ENCODE peak calls at places on chromosomes 6 and 20, in five cellular contexts. L, F, N, Y and V are unnamed samples.

GRCh38 chr6:16481680-16482079 is 243.3 kb downstream of the GMPR start:
- DNase-seq in L (no peak), N (no peak), Y (peak; percentile 47), F (no peak), V (no peak)

GRCh38 chr6:166244353-166245045 is 63.7 kb downstream of the PRR18 start:
- DNase-seq in Y (no peak), F (no peak), L (no peak), N (no peak), V (no peak)

GRCh38 chr6:10276106-10276505 is 138.8 kb downstream of the TFAP2A start:
- DNase-seq in Y (no peak), F (no peak), L (no peak), N (no peak), V (no peak)

GRCh38 chr6:146183831-146184230 is 155.0 kb downstream of the GRM1 start:
- DNase-seq in L (no peak), F (no peak), Y (no peak), N (no peak), V (no peak)

GRCh38 chr20:53981752-53982437 is 88.5 kb downstream of the BCAS1 start:
- DNase-seq in F (no peak), N (no peak), L (no peak), Y (no peak), V (no peak)

GRCh38 chr20:8646716-8647115 is 422.2 kb upstream of the PLCB4 start:
- DNase-seq in Y (no peak), L (no peak), F (no peak), N (no peak), V (no peak)

GRCh38 chr20:62983210-62983609 is 23.6 kb downstream of the BHLHE23 start:
- DNase-seq in L (no peak), F (no peak), N (no peak), Y (no peak), V (no peak)

GRCh38 chr6:118353564-118353963 is 194.5 kb upstream of the PLN start:
- DNase-seq in F (no peak), L (no peak), N (no peak), Y (no peak), V (no peak)

GRCh38 chr20:43752561-43753301 is 25.9 kb upstream of the GTSF1L start:
- DNase-seq in Y (peak; percentile 10), F (no peak), N (no peak), L (no peak), V (no peak)

GRCh38 chr6:108091288-108091687 is 16.7 kb upstream of the OSTM1 start:
- DNase-seq in Y (no peak), L (no peak), F (no peak), N (no peak), V (no peak)

GRCh38 chr20:25223765-25224720 is 23.8 kb upstream of the PYGB start:
- DNase-seq in N (no peak), F (no peak), L (no peak), Y (no peak), V (no peak)

GRCh38 chr6:15987569-15987968 is 141.3 kb upstream of the MYLIP start:
- DNase-seq in F (no peak), Y (no peak), L (no peak), N (no peak), V (no peak)

GRCh38 chr6:69985180-69985579 is 118.8 kb downstream of the COL19A1 start:
- DNase-seq in F (no peak), N (no peak), L (no peak), Y (no peak), V (no peak)

GRCh38 chr6:87436435-87436834 is 28.7 kb downstream of the CFAP206 start:
- DNase-seq in F (peak; percentile 64), L (peak; percentile 68), Y (peak; percentile 11), N (no peak), V (peak; percentile 72)

GRCh38 chr6:140316966-140317365 is 942.5 kb upstream of the CITED2 start:
- DNase-seq in N (no peak), F (no peak), Y (no peak), L (no peak), V (no peak)

GRCh38 chr6:88166901-88167624 is 916 bp upstream of the CNR1 start:
- DNase-seq in F (peak; percentile 41), Y (no peak), L (peak; percentile 14), N (no peak), V (no peak)

GRCh38 chr6:37877373-37878149 is 58.0 kb downstream of the ZFAND3 start:
- DNase-seq in F (no peak), L (no peak), Y (no peak), N (no peak), V (no peak)

GRCh38 chr6:131015630-131016263 is 47.3 kb downstream of the EPB41L2 start:
- DNase-seq in F (no peak), Y (no peak), L (no peak), N (no peak), V (no peak)

GRCh38 chr6:111605100-111605748 is 454 bp downstream of the TRAF3IP2 start:
- DNase-seq in F (no peak), L (peak; percentile 38), Y (peak; percentile 11), N (peak; percentile 26), V (no peak)

GRCh38 chr6:163665464-163665863 is 250.9 kb downstream of the QKI start:
- DNase-seq in L (no peak), F (no peak), N (no peak), Y (no peak), V (no peak)

GRCh38 chr6:90271831-90272230 is 24.8 kb downstream of the BACH2 start:
- DNase-seq in N (no peak), L (no peak), F (no peak), Y (no peak), V (no peak)

GRCh38 chr6:166026586-166027126 is 141.0 kb downstream of the TBXT start:
- DNase-seq in F (no peak), L (no peak), Y (no peak), N (no peak), V (no peak)

GRCh38 chr20:23782366-23782983 is 31.7 kb upstream of the CST1 start:
- DNase-seq in L (peak; percentile 44), Y (no peak), F (no peak), N (no peak), V (peak; percentile 60)

GRCh38 chr6:147201885-147202515 is 2.2 kb upstream of the STXBP5 start:
- DNase-seq in N (peak; percentile 19), L (peak; percentile 23), Y (no peak), F (no peak), V (peak; percentile 43)

GRCh38 chr20:36573103-36573797 is at the start of gene TGIF2:
- DNase-seq in F (peak; percentile 93), L (peak; percentile 96), Y (peak; percentile 90), N (peak; percentile 17), V (peak; percentile 97)

GRCh38 chr20:35091808-35092523 is 641 bp downstream of the TRPC4AP start:
- DNase-seq in N (peak; percentile 27), L (no peak), Y (no peak), F (no peak), V (peak; percentile 28)

GRCh38 chr6:15331143-15331542 is 85.3 kb downstream of the JARID2 start:
- DNase-seq in L (no peak), Y (no peak), F (no peak), N (no peak), V (no peak)

GRCh38 chr20:32050851-32051556 is 1.0 kb upstream of the HCK start:
- DNase-seq in F (no peak), L (no peak), N (no peak), Y (no peak), V (no peak)

GRCh38 chr20:25325073-25325472 is 65.6 kb downstream of the ABHD12 start:
- DNase-seq in L (no peak), F (no peak), Y (no peak), N (no peak), V (no peak)

GRCh38 chr6:35079311-35080000 is 61.7 kb downstream of the TCP11 start:
- DNase-seq in F (no peak), N (no peak), L (no peak), Y (no peak), V (no peak)

GRCh38 chr20:51542033-51542893 is at the start of gene NFATC2:
- DNase-seq in L (peak; percentile 41), F (peak; percentile 37), N (no peak), Y (peak; percentile 42), V (peak; percentile 92)

GRCh38 chr20:45308078-45308778 is at the start of gene MATN4:
- DNase-seq in Y (no peak), F (no peak), N (no peak), L (no peak), V (no peak)

GRCh38 chr20:61453219-61453618 is 201.2 kb downstream of the CDH4 start:
- DNase-seq in N (no peak), L (no peak), Y (no peak), F (no peak), V (no peak)

GRCh38 chr6:8940356-8940755 is 505.0 kb upstream of the SLC35B3 start:
- DNase-seq in Y (no peak), F (no peak), N (no peak), L (no peak), V (no peak)

GRCh38 chr6:169863149-169863525 is 111.7 kb downstream of the ERMARD start:
- DNase-seq in N (no peak), Y (no peak), F (no peak), L (no peak), V (no peak)

GRCh38 chr20:59560588-59561227 is 43.6 kb upstream of the PHACTR3 start:
- DNase-seq in F (no peak), N (no peak), Y (no peak), L (no peak), V (peak; percentile 64)